ENCODE peak calls at places on chromosome 22, in five cellular contexts. K, P, A, W and J are unnamed samples.
A peak's percentile ranks its signal among the peaks of the same experiment; 100 is the strongest.

GRCh38 chr22:43829448-43829821 is 17.3 kb upstream of the EFCAB6 start:
- DNase-seq in K (no peak), P (no peak), A (peak; percentile 65), W (no peak), J (no peak)

GRCh38 chr22:39242389-39242808 is 2.4 kb downstream of the PDGFB start:
- DNase-seq in K (no peak), P (peak; percentile 52), A (no peak), W (no peak), J (no peak)

GRCh38 chr22:30742291-30743256 is 47.9 kb downstream of the OSBP2 start:
- DNase-seq in K (no peak), P (no peak), A (peak; percentile 10), W (no peak), J (no peak)

GRCh38 chr22:49099496-49100124 is 728.1 kb downstream of the BRD1 start:
- DNase-seq in K (no peak), P (no peak), A (peak; percentile 88), W (peak; percentile 49), J (no peak)

GRCh38 chr22:27985323-27986275 is 66.5 kb upstream of the PITPNB start:
- DNase-seq in K (no peak), P (no peak), A (no peak), W (no peak), J (no peak)

GRCh38 chr22:49704345-49705215 is 123.1 kb downstream of the BRD1 start:
- DNase-seq in K (no peak), P (no peak), A (no peak), W (peak; percentile 55), J (no peak)

GRCh38 chr22:41092847-41093371 is 517 bp downstream of the EP300 start:
- DNase-seq in K (no peak), P (peak; percentile 54), A (peak; percentile 80), W (peak; percentile 87), J (no peak)

GRCh38 chr22:49540571-49541450 is 286.9 kb downstream of the BRD1 start:
- DNase-seq in K (no peak), P (no peak), A (peak; percentile 61), W (peak; percentile 49), J (no peak)

GRCh38 chr22:49261616-49262015 is 566.1 kb downstream of the BRD1 start:
- DNase-seq in K (no peak), P (peak; percentile 27), A (peak; percentile 61), W (no peak), J (no peak)

GRCh38 chr22:21650280-21650679 is 8.2 kb downstream of the SDF2L1 start:
- DNase-seq in K (no peak), P (no peak), A (no peak), W (no peak), J (no peak)

GRCh38 chr22:32661296-32661695 is 140.2 kb upstream of the TIMP3 start:
- DNase-seq in K (no peak), P (no peak), A (peak; percentile 83), W (no peak), J (no peak)

GRCh38 chr22:40620464-40621046 is 16.0 kb downstream of the MRTFA start:
- DNase-seq in K (no peak), P (no peak), A (no peak), W (no peak), J (no peak)

GRCh38 chr22:48428556-48429371 is 1398.9 kb downstream of the BRD1 start:
- DNase-seq in K (no peak), P (no peak), A (peak; percentile 31), W (no peak), J (no peak)

GRCh38 chr22:47107431-47107830 is 345.0 kb downstream of the TBC1D22A start:
- DNase-seq in K (no peak), P (no peak), A (no peak), W (no peak), J (no peak)

GRCh38 chr22:42228480-42228879 is 42.0 kb downstream of the TCF20 start:
- DNase-seq in K (no peak), P (no peak), A (no peak), W (no peak), J (no peak)

GRCh38 chr22:32836286-32836859 is 34.9 kb downstream of the TIMP3 start:
- DNase-seq in K (no peak), P (no peak), A (no peak), W (no peak), J (no peak)

GRCh38 chr22:38657248-38657909 is 941 bp downstream of the CBY1 start:
- DNase-seq in K (peak; percentile 11), P (peak; percentile 52), A (no peak), W (peak; percentile 77), J (no peak)

GRCh38 chr22:49936973-49937757 is 18.7 kb downstream of the CRELD2 start:
- DNase-seq in K (no peak), P (no peak), A (no peak), W (no peak), J (no peak)

GRCh38 chr22:47294222-47294532 is 531.7 kb downstream of the TBC1D22A start:
- DNase-seq in K (no peak), P (no peak), A (no peak), W (no peak), J (no peak)

GRCh38 chr22:43377486-43377995 is 34.3 kb upstream of the MPPED1 start:
- DNase-seq in K (no peak), P (no peak), A (peak; percentile 53), W (no peak), J (no peak)

GRCh38 chr22:28222976-28223375 is 303.9 kb upstream of the PITPNB start:
- DNase-seq in K (no peak), P (peak; percentile 67), A (no peak), W (no peak), J (no peak)

GRCh38 chr22:42648368-42649260 is 578 bp downstream of the CYB5R3 start:
- DNase-seq in K (no peak), P (peak; percentile 70), A (peak; percentile 88), W (peak; percentile 84), J (no peak)

GRCh38 chr22:49021926-49022815 is 805.5 kb downstream of the BRD1 start:
- DNase-seq in K (no peak), P (no peak), A (peak; percentile 62), W (peak; percentile 43), J (no peak)

GRCh38 chr22:34102633-34103032 is 182.4 kb upstream of the LARGE1 start:
- DNase-seq in K (no peak), P (no peak), A (no peak), W (no peak), J (no peak)

GRCh38 chr22:50486561-50487289 is at the start of gene MIOX:
- DNase-seq in K (no peak), P (no peak), A (peak; percentile 66), W (no peak), J (no peak)

GRCh38 chr22:17102297-17102667 is 17.5 kb downstream of the IL17RA start:
- DNase-seq in K (no peak), P (no peak), A (peak; percentile 26), W (no peak), J (no peak)

GRCh38 chr22:26559961-26560575 is 29.9 kb downstream of the TPST2 start:
- DNase-seq in K (no peak), P (no peak), A (no peak), W (no peak), J (no peak)

GRCh38 chr22:23415490-23415851 is 164.6 kb downstream of the IGLL1 start:
- DNase-seq in K (no peak), P (no peak), A (peak; percentile 38), W (no peak), J (no peak)

GRCh38 chr22:49825944-49826602 is 1.6 kb downstream of the BRD1 start:
- DNase-seq in K (no peak), P (peak; percentile 40), A (no peak), W (peak; percentile 86), J (no peak)

GRCh38 chr22:45023431-45023830 is 13.6 kb upstream of the PHF21B start:
- DNase-seq in K (no peak), P (no peak), A (no peak), W (no peak), J (no peak)

GRCh38 chr22:49961601-49962011 is 1.0 kb downstream of the PIM3 start:
- DNase-seq in K (no peak), P (no peak), A (peak; percentile 82), W (no peak), J (no peak)

GRCh38 chr22:20060700-20061480 is 19.2 kb upstream of the DGCR8 start:
- DNase-seq in K (no peak), P (no peak), A (no peak), W (no peak), J (no peak)
- H3K4me3 ChIP-seq in K (no peak overlapping the region), P (no peak overlapping the region), A (no peak overlapping the region), W (no peak overlapping the region), J (no peak overlapping the region)

GRCh38 chr22:19799322-19800190 is 39.0 kb downstream of the TBX1 start:
- DNase-seq in K (no peak), P (no peak), A (peak; percentile 88), W (no peak), J (no peak)
- H3K4me3 ChIP-seq in K (no peak overlapping the region), P (no peak overlapping the region), A (no peak overlapping the region), W (no peak overlapping the region), J (no peak overlapping the region)

GRCh38 chr22:20203142-20204099 is 52.6 kb upstream of the CCDC188 start:
- DNase-seq in K (no peak), P (peak; percentile 50), A (no peak), W (no peak), J (no peak)
- H3K4me3 ChIP-seq in K (no peak overlapping the region), P (no peak overlapping the region), A (no peak overlapping the region), W (peak overlapping the region; percentile 81), J (no peak overlapping the region)

GRCh38 chr22:18152519-18152918 is 2.5 kb downstream of the USP18 start:
- DNase-seq in K (no peak), P (no peak), A (peak; percentile 16), W (no peak), J (no peak)

GRCh38 chr22:18154821-18155390 is 4.9 kb downstream of the USP18 start:
- DNase-seq in K (no peak), P (no peak), A (no peak), W (no peak), J (no peak)

GRCh38 chr22:18156878-18157713 is 7.1 kb downstream of the USP18 start:
- DNase-seq in K (no peak), P (peak; percentile 83), A (peak; percentile 92), W (peak; percentile 67), J (no peak)

GRCh38 chr22:18157714-18158028 is 7.7 kb downstream of the USP18 start:
- DNase-seq in K (no peak), P (no peak), A (no peak), W (no peak), J (no peak)
- H3K4me3 ChIP-seq in K (no peak overlapping the region), P (no peak overlapping the region), A (no peak overlapping the region), W (no peak overlapping the region), J (no peak overlapping the region)

DNA sequence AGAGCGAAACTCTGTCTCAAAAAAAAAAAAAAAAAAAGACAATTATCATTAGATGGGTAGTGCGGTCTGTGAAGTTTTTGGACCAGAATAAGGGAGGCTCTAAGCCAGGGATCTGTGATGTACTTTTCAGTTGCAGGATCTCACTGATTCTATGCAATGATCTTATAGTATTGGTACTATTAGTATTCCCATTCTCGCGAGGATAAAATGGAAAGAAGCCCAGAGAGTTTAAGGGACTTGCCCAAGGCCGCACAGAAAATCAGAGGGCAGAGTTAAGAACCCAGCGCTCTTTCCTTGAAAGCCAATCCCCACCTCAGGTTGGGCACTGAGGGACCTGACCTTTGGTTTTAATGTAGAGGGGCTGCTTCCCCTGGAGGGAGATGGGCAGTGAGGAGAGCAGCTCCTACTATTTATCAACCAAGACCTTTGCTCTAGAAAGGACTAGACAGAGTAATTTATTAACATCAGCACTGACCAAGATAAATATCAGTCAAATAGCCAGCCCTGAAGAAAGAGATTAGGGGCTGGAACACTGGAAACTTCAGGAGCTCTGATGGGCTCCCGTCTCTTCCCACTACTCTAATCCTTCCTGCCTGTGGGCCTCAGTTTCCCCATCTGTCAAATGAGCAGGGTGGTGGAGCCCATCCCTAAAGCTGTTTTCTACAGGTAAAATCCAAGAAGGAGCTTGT is 6.0 kb downstream of the NIPSNAP1 start:
- DNase-seq in K (no peak), P (no peak), A (no peak), W (no peak), J (no peak)
- H3K4me3 ChIP-seq in K (no peak overlapping the region), P (no peak overlapping the region), A (no peak overlapping the region), W (no peak overlapping the region), J (no peak overlapping the region)

GRCh38 chr22:35892192-35892591 is 136.4 kb downstream of the RBFOX2 start:
- DNase-seq in K (no peak), P (no peak), A (no peak), W (no peak), J (no peak)
- H3K4me3 ChIP-seq in K (no peak overlapping the region), P (no peak overlapping the region), A (no peak overlapping the region), W (no peak overlapping the region), J (no peak overlapping the region)